ENCODE peak calls at places on chromosomes 3 and 15, in four cellular contexts. L is upper lobe of right lung, F is AG04450, X is breast epithelium. J is an unnamed sample.

GRCh38 chr3:43632269-43632733 is 10.5 kb upstream of the ANO10 start:
- DNase-seq in L (no peak), F (peak), X (no peak), J (peak)

GRCh38 chr3:67312205-67312604 is 314.1 kb downstream of the KBTBD8 start:
- DNase-seq in L (no peak), F (no peak), X (no peak), J (no peak)

GRCh38 chr3:76436895-76437294 is 603.0 kb upstream of the ROBO2 start:
- DNase-seq in L (no peak), F (no peak), X (no peak), J (peak)

GRCh38 chr3:10428393-10429091 is 76.8 kb downstream of the ATP2B2 start:
- DNase-seq in L (peak), F (no peak), X (no peak), J (no peak)

GRCh38 chr3:110804856-110805255 is 266.8 kb upstream of the NECTIN3 start:
- DNase-seq in L (no peak), F (no peak), X (no peak), J (no peak)

GRCh38 chr3:29822051-29822450 is 541.2 kb downstream of the RBMS3 start:
- DNase-seq in L (no peak), F (peak), X (no peak), J (peak)

GRCh38 chr3:119636891-119637611 is 23.3 kb downstream of the POPDC2 start:
- DNase-seq in L (no peak), F (no peak), X (no peak), J (no peak)

GRCh38 chr15:74170083-74170844 is 3.2 kb upstream of the ISLR start:
- DNase-seq in L (no peak), F (no peak), X (no peak), J (no peak)

GRCh38 chr3:20039765-20040475 is at the start of gene KAT2B:
- DNase-seq in L (peak), F (no peak), X (peak), J (peak)

GRCh38 chr3:80190051-80190450 is 422.3 kb upstream of the ROBO1 start:
- DNase-seq in L (no peak), F (no peak), X (no peak), J (peak)

GRCh38 chr3:48404440-48405342 is 25.2 kb downstream of the PLXNB1 start:
- DNase-seq in L (no peak), F (no peak), X (peak), J (no peak)

GRCh38 chr3:154178172-154178571 is 57.0 kb downstream of the ARHGEF26 start:
- DNase-seq in L (no peak), F (no peak), X (no peak), J (peak)

GRCh38 chr3:13235897-13236296 is 162.7 kb upstream of the IQSEC1 start:
- DNase-seq in L (no peak), F (no peak), X (no peak), J (no peak)

GRCh38 chr15:67906382-67906781 is 66.5 kb upstream of the RNU6-1 start:
- DNase-seq in L (no peak), F (no peak), X (no peak), J (no peak)

GRCh38 chr3:128620268-128620691 is 30.3 kb downstream of the RPN1 start:
- DNase-seq in L (no peak), F (no peak), X (peak), J (no peak)

GRCh38 chr3:77795013-77795412 is 755.1 kb downstream of the ROBO2 start:
- DNase-seq in L (no peak), F (no peak), X (no peak), J (no peak)

GRCh38 chr15:89038146-89038545 is 50.1 kb upstream of the ABHD2 start:
- DNase-seq in L (peak), F (no peak), X (no peak), J (no peak)

GRCh38 chr15:66679657-66680108 is 22.4 kb upstream of the SMAD6 start:
- DNase-seq in L (no peak), F (no peak), X (no peak), J (no peak)

GRCh38 chr3:42493798-42494151 is 8.7 kb upstream of the VIPR1 start:
- DNase-seq in L (peak), F (no peak), X (peak), J (no peak)

GRCh38 chr3:3170998-3171397 is 8.5 kb downstream of the CRBN start:
- DNase-seq in L (no peak), F (no peak), X (no peak), J (peak)

GRCh38 chr15:43893956-43894355 is 67.2 kb downstream of the WDR76 start:
- DNase-seq in L (no peak), F (no peak), X (no peak), J (no peak)

GRCh38 chr3:43071313-43071893 is 34.5 kb downstream of the POMGNT2 start:
- DNase-seq in L (no peak), F (no peak), X (no peak), J (peak)

GRCh38 chr3:161349529-161350278 is 21.6 kb downstream of the SPTSSB start:
- DNase-seq in L (no peak), F (peak), X (no peak), J (peak)

GRCh38 chr3:87491843-87492242 is 215.5 kb upstream of the POU1F1 start:
- DNase-seq in L (no peak), F (no peak), X (no peak), J (no peak)

GRCh38 chr15:77836116-77836798 is 203.5 kb upstream of the LINGO1 start:
- DNase-seq in L (peak), F (no peak), X (no peak), J (peak)

GRCh38 chr15:81296673-81297072 is 27.3 kb downstream of the STARD5 start:
- DNase-seq in L (peak), F (no peak), X (no peak), J (no peak)

DNA sequence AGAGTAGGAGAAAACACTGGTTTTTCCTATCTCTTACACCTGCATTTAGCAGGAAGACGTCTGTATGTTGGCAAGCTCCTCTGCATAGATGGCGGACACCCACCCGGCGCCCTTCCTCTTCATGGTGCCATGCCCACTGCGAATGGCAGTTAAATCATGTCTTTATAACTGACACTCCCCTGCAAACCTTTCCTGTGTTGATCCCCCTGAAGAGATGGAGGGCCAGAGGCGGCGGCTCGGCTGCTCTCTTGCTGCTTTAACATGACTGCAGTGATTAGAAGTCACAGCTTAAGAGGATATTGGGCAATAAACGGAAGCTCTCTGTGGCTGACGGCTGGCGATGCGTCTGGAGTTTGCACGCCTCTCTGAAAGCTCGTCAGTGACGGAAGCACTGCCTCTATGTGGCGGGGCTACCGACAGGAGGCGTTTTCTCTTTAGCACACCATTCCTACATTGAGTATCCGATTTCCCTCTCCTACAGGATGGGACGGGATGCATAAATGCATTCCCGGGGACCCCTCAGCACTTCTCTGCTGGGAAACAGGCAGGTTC is 25.5 kb upstream of the SNRPA1 start:
- DNase-seq in L (peak), F (no peak), X (no peak), J (peak)
- TF ChIP-seq CTCF in L (peak), F (peak), X (no peak), J (no peak)

GRCh38 chr3:31462050-31462569 is 70.6 kb upstream of the STT3B start:
- DNase-seq in L (no peak), F (no peak), X (no peak), J (no peak)
- TF ChIP-seq CTCF in L (no peak), F (no peak), X (no peak), J (no peak)

DNA sequence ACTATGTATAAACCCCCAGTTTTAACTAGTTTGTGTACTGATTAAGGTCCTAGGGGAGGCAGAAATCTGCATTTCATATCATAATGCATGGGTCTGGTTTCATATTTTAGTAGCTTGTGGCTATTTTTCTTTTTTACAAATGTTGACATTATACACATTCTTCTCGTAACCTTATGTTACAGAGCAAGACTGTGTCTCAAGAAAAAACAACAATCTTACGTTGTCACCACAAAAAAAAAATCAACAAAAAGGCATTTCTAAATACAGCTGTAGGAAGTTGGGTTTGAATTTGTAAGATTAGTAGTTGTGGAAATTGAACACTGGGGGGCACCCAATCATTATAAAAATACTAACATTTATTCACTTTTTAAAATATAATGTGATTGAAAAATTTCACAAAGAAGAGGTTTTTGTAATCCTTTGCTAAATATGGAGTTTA is 17.9 kb downstream of the SERP1 start:
- DNase-seq in L (no peak), F (no peak), X (no peak), J (peak)
- TF ChIP-seq CTCF in L (peak), F (peak), X (no peak), J (peak)

DNA sequence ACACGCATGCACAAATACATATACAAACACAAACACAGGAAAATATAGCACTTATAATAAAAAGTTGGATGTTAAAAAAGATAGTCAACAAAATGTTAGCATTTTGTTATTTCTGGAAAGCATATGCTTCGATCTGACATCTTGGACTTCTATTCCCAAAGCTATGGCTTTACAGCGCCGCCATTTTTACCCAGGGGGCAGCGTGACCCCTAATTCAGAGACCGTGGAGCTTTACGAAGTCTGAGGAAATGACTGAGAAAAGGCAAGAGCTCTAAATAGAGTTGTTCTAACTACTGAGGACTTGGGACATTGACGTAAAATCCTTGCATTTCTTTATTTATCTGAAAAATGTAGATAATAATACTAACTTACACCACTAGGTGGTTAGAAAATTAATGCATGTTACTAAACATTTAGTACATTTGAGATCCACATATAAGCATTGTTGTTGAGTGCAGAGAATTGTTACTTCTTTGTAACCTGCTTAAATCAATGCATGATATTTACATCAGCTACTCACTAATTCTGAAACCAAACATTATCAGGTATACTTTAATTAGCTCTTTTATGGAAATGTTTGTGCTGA is 155.4 kb downstream of the TP63 start:
- DNase-seq in L (no peak), F (no peak), X (no peak), J (no peak)
- TF ChIP-seq CTCF in L (no peak), F (no peak), X (no peak), J (peak)

GRCh38 chr3:104879919-104880318 is 486.8 kb upstream of the ALCAM start:
- DNase-seq in L (no peak), F (no peak), X (no peak), J (peak)

GRCh38 chr3:104886220-104886995 is 480.3 kb upstream of the ALCAM start:
- DNase-seq in L (no peak), F (no peak), X (no peak), J (peak)

GRCh38 chr3:104887069-104887468 is 479.6 kb upstream of the ALCAM start:
- DNase-seq in L (no peak), F (no peak), X (no peak), J (peak)

GRCh38 chr3:104887619-104888018 is 479.1 kb upstream of the ALCAM start:
- DNase-seq in L (no peak), F (no peak), X (no peak), J (no peak)

DNA sequence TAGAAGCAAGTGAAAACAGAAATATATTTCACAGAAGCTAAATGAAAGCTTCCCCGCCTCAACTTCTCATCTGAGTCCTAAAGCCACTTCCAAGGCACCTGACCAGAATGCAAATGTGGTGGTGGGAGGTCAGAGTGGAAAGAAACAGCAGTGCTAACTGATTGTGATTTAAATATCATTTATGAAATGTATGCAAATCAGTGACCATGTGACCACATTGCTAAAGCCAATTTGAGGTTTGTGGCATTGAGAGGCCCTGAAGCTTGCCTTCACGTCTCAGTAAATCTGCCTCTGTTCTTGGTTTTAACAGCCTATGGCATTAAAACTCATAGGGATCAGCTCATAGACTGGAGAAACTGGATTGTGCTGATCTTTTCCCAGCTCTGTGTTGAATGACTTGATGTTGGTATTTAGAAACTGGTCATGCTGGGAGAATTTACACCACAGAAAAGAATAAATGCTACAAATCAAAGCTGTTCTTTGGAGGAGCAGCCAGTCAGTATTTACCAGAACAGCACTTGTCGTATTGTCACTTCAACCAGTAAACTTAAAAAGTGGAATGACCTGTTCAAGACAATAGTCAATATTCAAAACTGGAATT is 481.4 kb upstream of the ALCAM start:
- DNase-seq in L (no peak), F (no peak), X (no peak), J (no peak)
- TF ChIP-seq CTCF in L (no peak), F (no peak), X (no peak), J (no peak)

GRCh38 chr3:171566803-171567422 is 106.7 kb upstream of the TNIK start:
- DNase-seq in L (no peak), F (peak), X (no peak), J (peak)
- TF ChIP-seq CTCF in L (peak), F (peak), X (peak), J (peak)